ENCODE peak calls at places on chromosomes 7 and 10, in four cellular contexts. Y, Q, W and K are unnamed samples.

GRCh38 chr10:5522913-5523560 is 1.7 kb upstream of the CALML3 start:
- DNase-seq in Y (no peak), Q (no peak), W (no peak), K (no peak)

GRCh38 chr10:86327954-86328705 is 38.5 kb downstream of the GRID1 start:
- DNase-seq in Y (no peak), Q (no peak), W (no peak), K (no peak)

GRCh38 chr10:69215405-69216176 is 4.5 kb upstream of the HKDC1 start:
- DNase-seq in Y (no peak), Q (peak), W (no peak), K (no peak)

GRCh38 chr7:108413782-108414492 is 42.3 kb downstream of the NRCAM start:
- DNase-seq in Y (peak), Q (no peak), W (peak), K (no peak)

GRCh38 chr7:101093907-101094306 is 8.6 kb downstream of the TRIM56 start:
- DNase-seq in Y (no peak), Q (no peak), W (peak), K (no peak)

GRCh38 chr7:1267016-1267900 is 34.6 kb downstream of the UNCX start:
- DNase-seq in Y (no peak), Q (no peak), W (no peak), K (no peak)

GRCh38 chr10:86489960-86490612 is 31.5 kb downstream of the WAPL start:
- DNase-seq in Y (no peak), Q (no peak), W (no peak), K (no peak)

GRCh38 chr7:38929460-38930171 is 20.6 kb upstream of the VPS41 start:
- DNase-seq in Y (no peak), Q (no peak), W (no peak), K (no peak)

GRCh38 chr10:100873081-100873824 is 39.5 kb upstream of the SLF2 start:
- DNase-seq in Y (no peak), Q (no peak), W (no peak), K (no peak)

GRCh38 chr10:103928784-103929183 is 10.8 kb upstream of the STN1 start:
- DNase-seq in Y (no peak), Q (no peak), W (no peak), K (no peak)

GRCh38 chr7:43634384-43634783 is 51.5 kb downstream of the STK17A start:
- DNase-seq in Y (no peak), Q (no peak), W (no peak), K (no peak)

GRCh38 chr7:48139461-48139860 is 31.8 kb upstream of the ABCA13 start:
- DNase-seq in Y (peak), Q (peak), W (no peak), K (no peak)

GRCh38 chr7:81600608-81601007 is 169.2 kb downstream of the HGF start:
- DNase-seq in Y (no peak), Q (no peak), W (peak), K (no peak)

GRCh38 chr7:82677493-82677892 is 233.9 kb upstream of the CACNA2D1 start:
- DNase-seq in Y (no peak), Q (peak), W (peak), K (no peak)

GRCh38 chr7:27689045-27689877 is 26.6 kb upstream of the HIBADH start:
- DNase-seq in Y (peak), Q (peak), W (peak), K (no peak)

GRCh38 chr10:78428579-78428978 is 394.9 kb downstream of the RPS24 start:
- DNase-seq in Y (no peak), Q (no peak), W (no peak), K (no peak)

GRCh38 chr10:109456566-109457361 is 466.5 kb downstream of the XPNPEP1 start:
- DNase-seq in Y (peak), Q (no peak), W (no peak), K (no peak)

GRCh38 chr10:73910401-73910763 is 550 bp upstream of the PLAU start:
- DNase-seq in Y (no peak), Q (no peak), W (no peak), K (no peak)
- TF ChIP-seq CTCF in Y (peak), Q (no peak), W (peak), K (no peak)

GRCh38 chr7:114820993-114821945 is 100.6 kb upstream of the MDFIC start:
- DNase-seq in Y (no peak), Q (no peak), W (no peak), K (no peak)
- H3K4me3 ChIP-seq in Y (no peak), Q (no peak), W (no peak), K (no peak)

DNA sequence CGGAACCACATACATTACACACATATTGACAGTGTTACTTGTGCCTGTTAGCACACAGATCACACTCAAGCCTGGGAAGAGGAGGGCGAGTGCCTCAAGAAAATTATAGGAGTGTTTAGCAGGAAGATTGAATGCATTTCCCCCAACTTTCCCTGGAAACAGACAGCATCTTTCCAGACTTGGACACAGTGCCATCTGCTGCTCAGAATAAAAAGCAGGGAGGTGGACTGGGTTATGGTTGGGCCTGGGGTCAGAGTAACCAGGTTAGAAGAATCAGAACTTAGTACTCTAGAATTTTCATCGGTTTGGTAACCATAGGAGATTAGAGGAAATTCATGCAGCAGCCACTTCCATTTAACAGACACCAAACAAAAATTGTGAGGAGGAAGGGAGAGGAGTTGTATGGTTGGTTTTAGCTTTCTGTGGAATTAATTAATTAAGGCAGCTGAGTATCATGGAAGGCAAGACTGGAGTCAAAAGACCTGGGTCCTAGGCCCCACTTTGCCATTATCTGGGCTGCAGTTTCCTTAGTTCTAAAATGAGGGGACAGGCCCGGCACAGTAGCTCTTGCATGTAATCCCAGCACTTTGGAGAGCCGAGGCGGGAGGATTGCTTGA is 43.4 kb upstream of the OPTN start:
- DNase-seq in Y (peak), Q (no peak), W (peak), K (no peak)
- TF ChIP-seq CTCF in Y (peak), Q (peak), W (peak), K (peak)

GRCh38 chr10:113004219-113004618 is 54.2 kb downstream of the TCF7L2 start:
- DNase-seq in Y (no peak), Q (no peak), W (no peak), K (no peak)

GRCh38 chr10:113005380-113005779 is 55.3 kb downstream of the TCF7L2 start:
- DNase-seq in Y (no peak), Q (no peak), W (no peak), K (no peak)

GRCh38 chr10:113006656-113007342 is 56.8 kb downstream of the TCF7L2 start:
- DNase-seq in Y (no peak), Q (no peak), W (no peak), K (no peak)

GRCh38 chr10:113007821-113008220 is 57.8 kb downstream of the TCF7L2 start:
- DNase-seq in Y (no peak), Q (no peak), W (no peak), K (no peak)

GRCh38 chr10:113007343-113007771 is 57.3 kb downstream of the TCF7L2 start:
- DNase-seq in Y (no peak), Q (peak), W (no peak), K (no peak)
- H3K4me3 ChIP-seq in Y (no peak), Q (no peak), W (no peak), K (no peak)

GRCh38 chr7:34184466-34184865 is 279.1 kb downstream of the BMPER start:
- DNase-seq in Y (no peak), Q (no peak), W (no peak), K (no peak)
- TF ChIP-seq CTCF in Y (peak), Q (no peak), W (no peak), K (no peak)

GRCh38 chr7:55085511-55086412 is 66.9 kb downstream of the EGFR start:
- DNase-seq in Y (no peak), Q (no peak), W (no peak), K (no peak)
- H3K4me3 ChIP-seq in Y (no peak), Q (no peak), W (no peak), K (peak)

GRCh38 chr7:143492043-143492471 is 14.4 kb downstream of the TAS2R41 start:
- DNase-seq in Y (no peak), Q (no peak), W (peak), K (no peak)

GRCh38 chr7:143493755-143494154 is 16.1 kb downstream of the TAS2R41 start:
- DNase-seq in Y (no peak), Q (peak), W (no peak), K (no peak)

GRCh38 chr7:143487566-143487965 is 9.9 kb downstream of the TAS2R41 start:
- DNase-seq in Y (no peak), Q (peak), W (no peak), K (no peak)

GRCh38 chr7:143492799-143493568 is 15.3 kb downstream of the TAS2R41 start:
- DNase-seq in Y (no peak), Q (no peak), W (no peak), K (no peak)

DNA sequence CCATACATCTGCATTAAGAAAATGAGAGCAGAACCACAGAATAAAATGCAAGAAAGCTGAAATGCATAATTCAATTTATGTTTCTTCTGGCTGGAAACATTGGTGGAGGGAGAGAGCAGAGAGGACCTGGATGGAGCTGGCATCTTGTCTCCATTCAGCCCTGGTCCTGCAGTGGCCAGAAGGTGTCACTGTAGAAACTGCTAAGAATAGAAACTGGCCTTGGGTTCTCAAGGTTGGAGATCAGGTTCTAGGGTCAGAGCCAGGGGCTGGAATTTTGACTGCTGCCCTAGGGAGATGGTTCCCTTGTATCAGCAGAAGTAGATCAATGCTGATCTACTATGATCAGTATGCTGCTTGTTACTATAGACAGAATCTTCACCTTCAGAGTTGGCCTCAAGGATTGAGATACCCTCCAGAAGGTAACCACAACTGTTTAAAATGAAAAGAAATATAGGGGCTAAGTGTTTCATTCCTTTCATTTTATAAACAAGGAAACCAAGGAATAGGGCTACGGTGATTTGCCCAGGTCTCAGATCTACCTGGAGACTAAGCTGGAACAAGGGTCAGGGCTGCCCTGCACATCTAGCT is 13.1 kb downstream of the TAS2R41 start:
- DNase-seq in Y (peak), Q (no peak), W (no peak), K (no peak)
- TF ChIP-seq CTCF in Y (peak), Q (peak), W (peak), K (peak)

DNA sequence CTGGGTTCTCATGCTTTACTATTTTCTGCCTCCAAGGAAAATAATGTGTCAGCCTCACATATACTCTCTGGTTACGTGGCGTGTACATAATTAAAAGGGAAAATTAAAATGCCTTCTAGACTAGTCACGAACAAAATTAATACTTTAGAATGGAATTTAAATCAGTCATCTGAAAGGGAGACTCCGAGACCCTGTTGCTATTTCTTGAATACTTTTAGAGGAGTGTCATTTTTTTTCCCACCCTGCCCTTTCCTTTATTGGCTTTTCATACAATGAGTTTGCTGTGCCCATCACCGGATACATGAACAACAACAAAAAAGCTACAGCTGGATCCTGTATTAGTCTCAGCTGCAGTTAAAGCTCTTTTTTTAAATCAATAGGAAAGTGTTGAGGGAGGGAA is 20.1 kb downstream of the CYTH3 start:
- DNase-seq in Y (no peak), Q (no peak), W (no peak), K (no peak)
- H3K4me3 ChIP-seq in Y (no peak), Q (no peak), W (no peak), K (no peak)